ENCODE peak calls at places on chromosomes 12 and 14, in eight cellular contexts. R, L, T, P, D, B, O and I are unnamed samples.

GRCh38 chr14:94317259-94317658 is 5.9 kb downstream of the SERPINA6 start:
- DNase-seq in O (peak), T (no peak), R (no peak), B (no peak), L (no peak), P (no peak), D (no peak), I (peak)

GRCh38 chr12:131091976-131092691 is 138.4 kb downstream of the ADGRD1 start:
- DNase-seq in D (peak), R (no peak), T (no peak), P (no peak), O (peak), B (no peak), L (no peak), I (no peak)

GRCh38 chr12:33703221-33703620 is 263.6 kb upstream of the SYT10 start:
- DNase-seq in T (no peak), O (no peak), D (no peak), L (no peak), P (no peak), R (no peak), B (no peak), I (no peak)

GRCh38 chr12:11577658-11578260 is 71.7 kb upstream of the ETV6 start:
- DNase-seq in P (peak), T (peak), D (no peak), O (no peak), B (no peak), R (no peak), L (no peak), I (no peak)

GRCh38 chr14:90177537-90178189 is 78.7 kb upstream of the PSMC1 start:
- DNase-seq in B (no peak), P (peak), T (no peak), L (no peak), D (no peak), R (no peak), O (no peak), I (no peak)

GRCh38 chr12:124477109-124477915 is 90.1 kb downstream of the NCOR2 start:
- DNase-seq in D (no peak), R (no peak), L (no peak), T (no peak), B (peak), P (no peak), O (no peak), I (no peak)

GRCh38 chr12:40058721-40059190 is 47.1 kb downstream of the SLC2A13 start:
- DNase-seq in T (no peak), L (no peak), O (no peak), R (no peak), D (no peak), P (no peak), B (no peak), I (no peak)

GRCh38 chr12:52238206-52238840 is 5.3 kb downstream of the KRT7 start:
- DNase-seq in T (no peak), L (no peak), B (no peak), D (no peak), R (no peak), P (no peak), O (no peak), I (no peak)

GRCh38 chr12:223751-224240 is 9.8 kb upstream of the SLC6A12 start:
- DNase-seq in L (no peak), D (no peak), P (no peak), B (peak), R (no peak), T (no peak), O (no peak), I (no peak)

GRCh38 chr12:112401903-112402498 is 7.4 kb downstream of the RPL6 start:
- DNase-seq in T (no peak), P (no peak), L (no peak), R (no peak), B (no peak), O (no peak), D (no peak), I (no peak)

GRCh38 chr14:21414137-21414631 is 30.4 kb upstream of the SUPT16H start:
- DNase-seq in R (no peak), B (no peak), D (no peak), L (no peak), O (no peak), P (no peak), T (no peak), I (no peak)

GRCh38 chr12:50453872-50454271 is 50.9 kb upstream of the DIP2B start:
- DNase-seq in B (no peak), P (peak), L (peak), D (no peak), O (no peak), R (no peak), T (no peak), I (no peak)

GRCh38 chr14:68283378-68284123 is 464.0 kb downstream of the RAD51B start:
- DNase-seq in T (no peak), R (peak), O (peak), L (no peak), D (no peak), B (peak), P (no peak), I (no peak)

GRCh38 chr12:103745962-103746361 is 95.1 kb downstream of the NT5DC3 start:
- DNase-seq in T (no peak), D (peak), P (no peak), B (peak), L (no peak), O (no peak), R (no peak), I (no peak)

GRCh38 chr14:69613312-69614073 is 2.1 kb downstream of the SUSD6 start:
- DNase-seq in P (no peak), R (no peak), T (no peak), O (no peak), D (no peak), L (no peak), B (no peak), I (no peak)

GRCh38 chr14:58301416-58301815 is 3.1 kb downstream of the ARID4A start:
- DNase-seq in T (no peak), R (no peak), O (no peak), L (no peak), P (no peak), B (no peak), D (no peak), I (no peak)

GRCh38 chr14:99133563-99134332 is 138.2 kb downstream of the BCL11B start:
- DNase-seq in O (no peak), B (peak), T (no peak), R (no peak), D (peak), P (no peak), L (no peak), I (no peak)

GRCh38 chr12:13780453-13780852 is 200.9 kb downstream of the GRIN2B start:
- DNase-seq in T (no peak), O (no peak), L (no peak), D (no peak), R (no peak), B (no peak), P (no peak), I (no peak)

GRCh38 chr12:145369-145960 is 68.5 kb downstream of the SLC6A12 start:
- DNase-seq in B (peak), D (no peak), L (no peak), T (no peak), R (no peak), P (no peak), O (no peak), I (peak)

GRCh38 chr12:57089259-57090245 is 638 bp downstream of the NAB2 start:
- DNase-seq in B (peak), T (peak), O (peak), D (no peak), P (peak), L (no peak), R (peak), I (no peak)

GRCh38 chr14:95291859-95292542 is 27.7 kb downstream of the CLMN start:
- DNase-seq in T (no peak), P (peak), B (peak), O (peak), D (peak), L (peak), R (no peak), I (no peak)

GRCh38 chr14:67420102-67420739 is 8.3 kb upstream of the PLEK2 start:
- DNase-seq in B (no peak), L (no peak), T (no peak), P (no peak), R (peak), O (peak), D (peak), I (peak)

GRCh38 chr14:105860615-105861580 is 334.5 kb downstream of the TMEM121 start:
- DNase-seq in O (peak), L (no peak), T (no peak), R (no peak), D (no peak), B (no peak), P (no peak), I (no peak)

GRCh38 chr12:92955997-92956663 is 27.0 kb upstream of the EEA1 start:
- DNase-seq in R (no peak), T (peak), P (peak), D (no peak), B (no peak), O (no peak), L (peak), I (no peak)

GRCh38 chr12:116276433-116277216 is 868 bp downstream of the MED13L start:
- DNase-seq in D (no peak), B (peak), O (peak), T (peak), P (peak), R (peak), L (peak), I (peak)

GRCh38 chr14:64465856-64466554 is 706 bp downstream of the AKAP5 start:
- DNase-seq in T (peak), O (no peak), D (peak), P (peak), R (no peak), B (peak), L (peak), I (no peak)

GRCh38 chr14:99174920-99175319 is 97.1 kb downstream of the BCL11B start:
- DNase-seq in D (no peak), L (no peak), R (no peak), T (no peak), B (no peak), P (no peak), O (no peak), I (no peak)

GRCh38 chr14:22839159-22839779 is 2.9 kb downstream of the MMP14 start:
- DNase-seq in O (peak), D (no peak), R (no peak), B (no peak), T (peak), P (no peak), L (no peak), I (no peak)

GRCh38 chr14:92465353-92466067 is 48.1 kb upstream of the RIN3 start:
- DNase-seq in B (no peak), L (no peak), D (peak), T (no peak), P (no peak), R (no peak), O (no peak), I (no peak)

GRCh38 chr12:17108877-17109520 is 503.0 kb upstream of the LMO3 start:
- DNase-seq in T (no peak), R (no peak), D (no peak), B (peak), P (no peak), L (peak), O (no peak), I (no peak)